ENCODE peak calls at places on chromosomes 2 and 18, in five cellular contexts. One of them, this sample, is unnamed.

GRCh38 chr2:168530980-168531379 is 74.9 kb downstream of the CERS6 start:
- DNase-seq in bronchial epithelial cell: peak
- DNase-seq in NCI-H2081: no peak
- DNase-seq in NCI-H446 treated with DMSO at 0.1 percent for 48 hours: no peak
- DNase-seq in stimulated activated CD4-positive, alpha-beta T cell treated with anti-CD3 and anti-CD28 coated beads, Interleukin-12 subunit alpha, Interleukin-12 subunit beta, amount 100 ng/mL, for 4 hours: no peak
- DNase-seq in this sample: no peak

GRCh38 chr18:22567794-22568193 is 150.1 kb upstream of the CTAGE1 start:
- DNase-seq in bronchial epithelial cell: no peak
- DNase-seq in NCI-H2081: no peak
- DNase-seq in NCI-H446 treated with DMSO at 0.1 percent for 48 hours: no peak
- DNase-seq in stimulated activated CD4-positive, alpha-beta T cell treated with anti-CD3 and anti-CD28 coated beads, Interleukin-12 subunit alpha, Interleukin-12 subunit beta, amount 100 ng/mL, for 4 hours: no peak
- DNase-seq in this sample: no peak

GRCh38 chr2:46914578-46915230 is 902 bp downstream of the MCFD2 start:
- DNase-seq in bronchial epithelial cell: peak
- DNase-seq in NCI-H2081: no peak
- DNase-seq in NCI-H446 treated with DMSO at 0.1 percent for 48 hours: no peak
- DNase-seq in stimulated activated CD4-positive, alpha-beta T cell treated with anti-CD3 and anti-CD28 coated beads, Interleukin-12 subunit alpha, Interleukin-12 subunit beta, amount 100 ng/mL, for 4 hours: no peak
- DNase-seq in this sample: no peak

GRCh38 chr2:111194835-111195621 is 74.3 kb downstream of the BCL2L11 start:
- DNase-seq in bronchial epithelial cell: no peak
- DNase-seq in NCI-H2081: no peak
- DNase-seq in NCI-H446 treated with DMSO at 0.1 percent for 48 hours: no peak
- DNase-seq in stimulated activated CD4-positive, alpha-beta T cell treated with anti-CD3 and anti-CD28 coated beads, Interleukin-12 subunit alpha, Interleukin-12 subunit beta, amount 100 ng/mL, for 4 hours: no peak
- DNase-seq in this sample: peak

GRCh38 chr2:12727085-12727484 is 10.3 kb downstream of the TRIB2 start:
- DNase-seq in bronchial epithelial cell: no peak
- DNase-seq in NCI-H2081: no peak
- DNase-seq in NCI-H446 treated with DMSO at 0.1 percent for 48 hours: no peak
- DNase-seq in stimulated activated CD4-positive, alpha-beta T cell treated with anti-CD3 and anti-CD28 coated beads, Interleukin-12 subunit alpha, Interleukin-12 subunit beta, amount 100 ng/mL, for 4 hours: no peak
- DNase-seq in this sample: no peak

GRCh38 chr2:217261452-217261851 is 401.6 kb upstream of the TNP1 start:
- DNase-seq in bronchial epithelial cell: no peak
- DNase-seq in NCI-H2081: no peak
- DNase-seq in NCI-H446 treated with DMSO at 0.1 percent for 48 hours: no peak
- DNase-seq in stimulated activated CD4-positive, alpha-beta T cell treated with anti-CD3 and anti-CD28 coated beads, Interleukin-12 subunit alpha, Interleukin-12 subunit beta, amount 100 ng/mL, for 4 hours: no peak
- DNase-seq in this sample: peak

GRCh38 chr2:129192841-129193253 is 786.6 kb upstream of the RAB6C start:
- DNase-seq in bronchial epithelial cell: peak
- DNase-seq in NCI-H2081: no peak
- DNase-seq in NCI-H446 treated with DMSO at 0.1 percent for 48 hours: no peak
- DNase-seq in stimulated activated CD4-positive, alpha-beta T cell treated with anti-CD3 and anti-CD28 coated beads, Interleukin-12 subunit alpha, Interleukin-12 subunit beta, amount 100 ng/mL, for 4 hours: no peak
- DNase-seq in this sample: no peak

GRCh38 chr2:185208261-185208660 is 530.3 kb upstream of the FSIP2 start:
- DNase-seq in bronchial epithelial cell: peak
- DNase-seq in NCI-H2081: peak
- DNase-seq in NCI-H446 treated with DMSO at 0.1 percent for 48 hours: no peak
- DNase-seq in stimulated activated CD4-positive, alpha-beta T cell treated with anti-CD3 and anti-CD28 coated beads, Interleukin-12 subunit alpha, Interleukin-12 subunit beta, amount 100 ng/mL, for 4 hours: no peak
- DNase-seq in this sample: peak

GRCh38 chr2:75808793-75809535 is 98.2 kb upstream of the GCFC2 start:
- DNase-seq in bronchial epithelial cell: peak
- DNase-seq in NCI-H2081: no peak
- DNase-seq in NCI-H446 treated with DMSO at 0.1 percent for 48 hours: no peak
- DNase-seq in stimulated activated CD4-positive, alpha-beta T cell treated with anti-CD3 and anti-CD28 coated beads, Interleukin-12 subunit alpha, Interleukin-12 subunit beta, amount 100 ng/mL, for 4 hours: no peak
- DNase-seq in this sample: no peak

GRCh38 chr2:127106457-127106997 is 427 bp downstream of the BIN1 start:
- DNase-seq in bronchial epithelial cell: no peak
- DNase-seq in NCI-H2081: no peak
- DNase-seq in NCI-H446 treated with DMSO at 0.1 percent for 48 hours: no peak
- DNase-seq in stimulated activated CD4-positive, alpha-beta T cell treated with anti-CD3 and anti-CD28 coated beads, Interleukin-12 subunit alpha, Interleukin-12 subunit beta, amount 100 ng/mL, for 4 hours: no peak
- DNase-seq in this sample: no peak

GRCh38 chr2:9247786-9248185 is 41.2 kb downstream of the ASAP2 start:
- DNase-seq in bronchial epithelial cell: no peak
- DNase-seq in NCI-H2081: no peak
- DNase-seq in NCI-H446 treated with DMSO at 0.1 percent for 48 hours: no peak
- DNase-seq in stimulated activated CD4-positive, alpha-beta T cell treated with anti-CD3 and anti-CD28 coated beads, Interleukin-12 subunit alpha, Interleukin-12 subunit beta, amount 100 ng/mL, for 4 hours: no peak
- DNase-seq in this sample: no peak

GRCh38 chr18:2515408-2515807 is 55.9 kb downstream of the METTL4 start:
- DNase-seq in bronchial epithelial cell: peak
- DNase-seq in NCI-H2081: no peak
- DNase-seq in NCI-H446 treated with DMSO at 0.1 percent for 48 hours: no peak
- DNase-seq in stimulated activated CD4-positive, alpha-beta T cell treated with anti-CD3 and anti-CD28 coated beads, Interleukin-12 subunit alpha, Interleukin-12 subunit beta, amount 100 ng/mL, for 4 hours: no peak
- DNase-seq in this sample: peak

GRCh38 chr18:13452448-13452811 is 233.9 kb downstream of the LDLRAD4 start:
- DNase-seq in bronchial epithelial cell: peak
- DNase-seq in NCI-H2081: no peak
- DNase-seq in NCI-H446 treated with DMSO at 0.1 percent for 48 hours: no peak
- DNase-seq in stimulated activated CD4-positive, alpha-beta T cell treated with anti-CD3 and anti-CD28 coated beads, Interleukin-12 subunit alpha, Interleukin-12 subunit beta, amount 100 ng/mL, for 4 hours: no peak
- DNase-seq in this sample: peak

GRCh38 chr2:203740741-203741363 is 34.4 kb downstream of the CD28 start:
- DNase-seq in bronchial epithelial cell: no peak
- DNase-seq in NCI-H2081: no peak
- DNase-seq in NCI-H446 treated with DMSO at 0.1 percent for 48 hours: no peak
- DNase-seq in stimulated activated CD4-positive, alpha-beta T cell treated with anti-CD3 and anti-CD28 coated beads, Interleukin-12 subunit alpha, Interleukin-12 subunit beta, amount 100 ng/mL, for 4 hours: no peak
- DNase-seq in this sample: peak

GRCh38 chr2:205868773-205869333 is 186.6 kb downstream of the NRP2 start:
- DNase-seq in bronchial epithelial cell: peak
- DNase-seq in NCI-H2081: no peak
- DNase-seq in NCI-H446 treated with DMSO at 0.1 percent for 48 hours: no peak
- DNase-seq in stimulated activated CD4-positive, alpha-beta T cell treated with anti-CD3 and anti-CD28 coated beads, Interleukin-12 subunit alpha, Interleukin-12 subunit beta, amount 100 ng/mL, for 4 hours: no peak
- DNase-seq in this sample: peak

GRCh38 chr2:114038710-114039109 is 148.8 kb downstream of the ACTR3 start:
- DNase-seq in bronchial epithelial cell: no peak
- DNase-seq in NCI-H2081: no peak
- DNase-seq in NCI-H446 treated with DMSO at 0.1 percent for 48 hours: no peak
- DNase-seq in stimulated activated CD4-positive, alpha-beta T cell treated with anti-CD3 and anti-CD28 coated beads, Interleukin-12 subunit alpha, Interleukin-12 subunit beta, amount 100 ng/mL, for 4 hours: no peak
- DNase-seq in this sample: no peak

GRCh38 chr2:68767996-68768395 is 33.4 kb downstream of the ARHGAP25 start:
- DNase-seq in bronchial epithelial cell: no peak
- DNase-seq in NCI-H2081: no peak
- DNase-seq in NCI-H446 treated with DMSO at 0.1 percent for 48 hours: no peak
- DNase-seq in stimulated activated CD4-positive, alpha-beta T cell treated with anti-CD3 and anti-CD28 coated beads, Interleukin-12 subunit alpha, Interleukin-12 subunit beta, amount 100 ng/mL, for 4 hours: no peak
- DNase-seq in this sample: no peak

GRCh38 chr2:119771331-119771730 is 11.6 kb downstream of the PTPN4 start:
- DNase-seq in bronchial epithelial cell: no peak
- DNase-seq in NCI-H2081: no peak
- DNase-seq in NCI-H446 treated with DMSO at 0.1 percent for 48 hours: no peak
- DNase-seq in stimulated activated CD4-positive, alpha-beta T cell treated with anti-CD3 and anti-CD28 coated beads, Interleukin-12 subunit alpha, Interleukin-12 subunit beta, amount 100 ng/mL, for 4 hours: no peak
- DNase-seq in this sample: no peak

GRCh38 chr2:45353879-45354278 is 257.2 kb downstream of the SRBD1 start:
- DNase-seq in bronchial epithelial cell: peak
- DNase-seq in NCI-H2081: no peak
- DNase-seq in NCI-H446 treated with DMSO at 0.1 percent for 48 hours: no peak
- DNase-seq in stimulated activated CD4-positive, alpha-beta T cell treated with anti-CD3 and anti-CD28 coated beads, Interleukin-12 subunit alpha, Interleukin-12 subunit beta, amount 100 ng/mL, for 4 hours: no peak
- DNase-seq in this sample: peak

GRCh38 chr2:23669413-23670244 is 257.3 kb downstream of the ATAD2B start:
- DNase-seq in bronchial epithelial cell: peak
- DNase-seq in NCI-H2081: no peak
- DNase-seq in NCI-H446 treated with DMSO at 0.1 percent for 48 hours: peak
- DNase-seq in stimulated activated CD4-positive, alpha-beta T cell treated with anti-CD3 and anti-CD28 coated beads, Interleukin-12 subunit alpha, Interleukin-12 subunit beta, amount 100 ng/mL, for 4 hours: no peak
- DNase-seq in this sample: peak

This sample was measured in kidney glomerular epithelial cell.